ENCODE peak calls at places on chromosomes 13 and 19, in four cellular contexts. V is dermis microvascular lymphatic vessel endothelial cell; G is T-helper 2 cell treated with Interferon-gamma antibody and Interleukin-4, amounts not matched to agents 5 μg/mL and 100 μg/mL, for 36 hours; X is activated CD4-positive, alpha-beta T cell treated with anti-CD3 and anti-CD28 coated beads, Interleukin-2, amount 10 ng/mL, durations not matched to agents 7 days and 5 days. S is an unnamed sample.

GRCh38 chr13:79799049-79799448 is 318.1 kb downstream of the NDFIP2 start:
- DNase-seq in V (peak; percentile 51), G (no peak), X (no peak), S (no peak)

GRCh38 chr13:27607125-27607524 is 13.2 kb downstream of the LNX2 start:
- DNase-seq in V (no peak), G (no peak), X (no peak), S (peak; percentile 72)

GRCh38 chr19:47507924-47508553 is 6.8 kb downstream of the NAPA start:
- DNase-seq in V (no peak), G (no peak), X (no peak), S (peak; percentile 36)

GRCh38 chr19:38670921-38671398 is 23.5 kb downstream of the ACTN4 start:
- DNase-seq in V (peak; percentile 53), G (no peak), X (no peak), S (no peak)

GRCh38 chr19:35095667-35096368 is 19.8 kb upstream of the FXYD3 start:
- DNase-seq in V (no peak), G (no peak), X (no peak), S (peak; percentile 71)

GRCh38 chr13:24218977-24219376 is 58.5 kb downstream of the SPATA13 start:
- DNase-seq in V (no peak), G (no peak), X (no peak), S (no peak)

GRCh38 chr19:8361921-8362793 is 1.8 kb upstream of the ANGPTL4 start:
- DNase-seq in V (peak; percentile 93), G (peak; percentile 30), X (no peak), S (peak; percentile 98)

GRCh38 chr13:51221674-51222509 is at the start of gene FAM124A:
- DNase-seq in V (no peak), G (peak; percentile 60), X (peak; percentile 34), S (peak; percentile 97)

GRCh38 chr19:57348136-57348535 is 2.9 kb upstream of the ZNF304 start:
- DNase-seq in V (no peak), G (no peak), X (no peak), S (no peak)

S was measured in osteoblast.